ENCODE peak calls at places on chromosomes 7 and 10, in nine cellular contexts. T is tibial nerve, E is NB4, I is AG09309, S is IMR-90, R is thoracic aorta, U is tibial artery, X is upper lobe of right lung, Z is uterus. A is an unnamed sample.

GRCh38 chr10:88991900-88992237 is 1.3 kb downstream of the FAS start:
- DNase-seq in T (no peak), E (peak; percentile 78), I (no peak), S (no peak), R (no peak), U (no peak), X (no peak), Z (no peak), A (no peak)

GRCh38 chr7:42315096-42315495 is 78.1 kb upstream of the GLI3 start:
- DNase-seq in T (no peak), E (no peak), I (no peak), S (no peak), R (no peak), U (no peak), X (no peak), Z (no peak), A (no peak)

GRCh38 chr10:1607466-1607865 is 129.9 kb downstream of the ADARB2 start:
- DNase-seq in T (no peak), E (no peak), I (no peak), S (no peak), R (no peak), U (no peak), X (no peak), Z (no peak), A (no peak)

GRCh38 chr7:7323352-7323751 is 141.0 kb downstream of the C1GALT1 start:
- DNase-seq in T (no peak), E (no peak), I (no peak), S (no peak), R (no peak), U (no peak), X (no peak), Z (no peak), A (no peak)

GRCh38 chr10:31528834-31529233 is 209.8 kb downstream of the ZEB1 start:
- DNase-seq in T (no peak), E (no peak), I (no peak), S (peak; percentile 40), R (no peak), U (no peak), X (no peak), Z (no peak), A (no peak)

GRCh38 chr7:39613577-39613976 is 9.8 kb upstream of the RALA start:
- DNase-seq in T (no peak), E (no peak), I (no peak), S (peak; percentile 76), R (no peak), U (no peak), X (no peak), Z (no peak), A (no peak)

GRCh38 chr7:1706721-1707613 is 36.9 kb downstream of the ELFN1 start:
- DNase-seq in T (no peak), E (no peak), I (no peak), S (no peak), R (no peak), U (no peak), X (peak; percentile 42), Z (no peak), A (no peak)

GRCh38 chr7:151231964-151232271 is 365 bp upstream of the CHPF2 start:
- DNase-seq in T (no peak), E (no peak), I (no peak), S (no peak), R (no peak), U (no peak), X (no peak), Z (no peak), A (no peak)

GRCh38 chr10:95464280-95464679 is 96.9 kb downstream of the SORBS1 start:
- DNase-seq in T (no peak), E (no peak), I (no peak), S (no peak), R (no peak), U (no peak), X (no peak), Z (no peak), A (no peak)

GRCh38 chr7:112080441-112080840 is 125.8 kb downstream of the DOCK4 start:
- DNase-seq in T (peak; percentile 35), E (peak; percentile 85), I (peak; percentile 66), S (peak; percentile 96), R (no peak), U (peak; percentile 32), X (no peak), Z (no peak), A (peak; percentile 57)

GRCh38 chr10:68668972-68669371 is 52.1 kb upstream of the CCAR1 start:
- DNase-seq in T (no peak), E (no peak), I (no peak), S (no peak), R (no peak), U (no peak), X (no peak), Z (no peak), A (no peak)

GRCh38 chr7:33550363-33550762 is 355.0 kb upstream of the BMPER start:
- DNase-seq in T (no peak), E (no peak), I (no peak), S (no peak), R (no peak), U (no peak), X (no peak), Z (no peak), A (no peak)

GRCh38 chr7:138919256-138919655 is 61.9 kb downstream of the KIAA1549 start:
- DNase-seq in T (no peak), E (no peak), I (no peak), S (peak; percentile 64), R (no peak), U (no peak), X (no peak), Z (no peak), A (no peak)

GRCh38 chr10:133379801-133380666 is 972 bp downstream of the PAOX start:
- DNase-seq in T (no peak), E (no peak), I (no peak), S (no peak), R (no peak), U (no peak), X (peak; percentile 73), Z (peak; percentile 35), A (no peak)

GRCh38 chr7:148230883-148231282 is 359.7 kb upstream of the C7orf33 start:
- DNase-seq in T (no peak), E (no peak), I (no peak), S (no peak), R (no peak), U (no peak), X (no peak), Z (no peak), A (no peak)

GRCh38 chr10:21807162-21807561 is 196.4 kb downstream of the DNAJC1 start:
- DNase-seq in T (no peak), E (peak; percentile 80), I (no peak), S (no peak), R (no peak), U (no peak), X (no peak), Z (no peak), A (no peak)

GRCh38 chr7:37495574-37496184 is 47.0 kb upstream of the ELMO1 start:
- DNase-seq in T (peak; percentile 53), E (peak; percentile 58), I (no peak), S (peak; percentile 13), R (no peak), U (no peak), X (no peak), Z (no peak), A (no peak)

GRCh38 chr10:113303747-113304146 is 249.1 kb upstream of the HABP2 start:
- DNase-seq in T (no peak), E (no peak), I (no peak), S (peak; percentile 12), R (no peak), U (no peak), X (no peak), Z (no peak), A (no peak)

GRCh38 chr10:78462221-78462620 is 428.6 kb downstream of the RPS24 start:
- DNase-seq in T (no peak), E (no peak), I (no peak), S (no peak), R (no peak), U (peak; percentile 2), X (no peak), Z (no peak), A (no peak)

GRCh38 chr10:35336084-35336831 is at the start of gene CCNY:
- DNase-seq in T (peak; percentile 69), E (peak; percentile 77), I (no peak), S (peak; percentile 56), R (peak; percentile 40), U (peak; percentile 63), X (peak; percentile 93), Z (peak; percentile 77), A (peak; percentile 84)

GRCh38 chr7:108396094-108396493 is 60.1 kb downstream of the NRCAM start:
- DNase-seq in T (no peak), E (no peak), I (no peak), S (no peak), R (no peak), U (no peak), X (no peak), Z (no peak), A (no peak)

GRCh38 chr7:91247497-91247896 is 16.7 kb upstream of the FZD1 start:
- DNase-seq in T (no peak), E (no peak), I (no peak), S (no peak), R (no peak), U (no peak), X (no peak), Z (no peak), A (no peak)
- TF ChIP-seq CTCF in T (no peak), E (no peak), I (no peak), S (no peak), R (no peak), U (no peak), X (no peak), Z (no peak), A (no peak)

DNA sequence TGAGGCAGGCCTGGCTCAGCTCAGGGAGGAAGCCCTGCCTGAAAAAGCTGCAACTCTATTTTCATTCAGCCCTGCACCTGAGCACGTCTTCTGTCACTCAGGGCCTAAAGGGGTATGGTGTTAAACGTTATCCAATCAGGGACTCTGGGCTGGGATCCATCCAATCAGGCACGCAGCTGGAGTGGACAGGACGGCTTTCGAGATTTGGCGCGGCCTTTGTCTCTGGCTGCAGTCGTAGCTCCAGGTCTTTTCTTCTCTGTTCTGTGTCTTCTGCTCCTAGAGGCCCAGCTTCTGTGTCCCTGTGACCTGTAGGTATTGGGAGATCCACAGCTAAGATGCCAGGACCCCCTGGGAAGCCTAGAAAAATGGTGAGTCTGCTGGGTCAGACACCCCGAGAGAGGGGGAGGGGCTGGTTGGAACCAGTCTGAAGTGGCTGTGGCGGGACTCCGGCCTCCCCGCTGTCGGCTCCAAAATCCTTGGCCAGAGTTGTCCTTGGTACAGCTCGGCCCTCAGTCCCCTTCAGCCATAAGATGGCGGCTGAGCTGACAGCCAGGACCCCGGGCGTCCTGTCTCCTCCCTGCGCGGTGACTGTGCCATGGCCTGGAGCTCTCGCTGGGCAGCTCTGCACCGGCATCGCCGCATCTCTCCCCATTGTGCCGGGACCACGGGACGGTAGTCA is 11.7 kb upstream of the ZNF680 start:
- DNase-seq in T (no peak), E (no peak), I (no peak), S (peak; percentile 38), R (peak; percentile 18), U (peak; percentile 47), X (no peak), Z (peak; percentile 21), A (no peak)
- H3K4me3 ChIP-seq in T (no peak overlapping the region), E (no peak overlapping the region), I (peak overlapping the region; percentile 20), S (peak overlapping the region; percentile 32), R (peak overlapping the region; percentile 69), U (peak overlapping the region; percentile 49), X (peak overlapping the region; percentile 30), Z (peak overlapping the region; percentile 15), A (no peak overlapping the region)

GRCh38 chr7:47721670-47722069 is 139.8 kb upstream of the TNS3 start:
- DNase-seq in T (no peak), E (no peak), I (no peak), S (no peak), R (no peak), U (no peak), X (no peak), Z (no peak), A (no peak)
- TF ChIP-seq CTCF in T (no peak), E (peak; percentile 8), I (no peak), S (no peak), R (no peak), U (no peak), X (no peak), Z (no peak), A (peak; percentile 47)

GRCh38 chr7:28071570-28071969 is 109.0 kb downstream of the JAZF1 start:
- DNase-seq in T (no peak), E (no peak), I (no peak), S (no peak), R (no peak), U (no peak), X (no peak), Z (no peak), A (no peak)
- H3K4me3 ChIP-seq in T (no peak overlapping the region), E (no peak overlapping the region), I (peak overlapping the region; percentile 13), S (no peak overlapping the region), R (no peak overlapping the region), U (no peak overlapping the region), X (no peak overlapping the region), Z (peak overlapping the region; percentile 6), A (no peak overlapping the region)